ENCODE peak calls at places on chromosomes 1 and 21, in six cellular contexts. Q, F, X, Z, N and W are unnamed samples.

GRCh38 chr1:229871078-229871676 is 195.9 kb upstream of the GALNT2 start:
- DNase-seq in Q (no peak), F (no peak), X (no peak), Z (no peak), N (no peak), W (no peak)

GRCh38 chr1:93437976-93438605 is 9.8 kb upstream of the FNBP1L start:
- DNase-seq in Q (no peak), F (peak), X (peak), Z (peak), N (peak), W (peak)

GRCh38 chr1:244272471-244273261 is 179.0 kb downstream of the ADSS2 start:
- DNase-seq in Q (peak), F (peak), X (peak), Z (peak), N (peak), W (peak)

GRCh38 chr1:115670476-115671175 is 28.9 kb downstream of the VANGL1 start:
- DNase-seq in Q (no peak), F (no peak), X (no peak), Z (no peak), N (peak), W (no peak)

GRCh38 chr1:201696217-201696761 is 132.7 kb upstream of the IPO9 start:
- DNase-seq in Q (peak), F (no peak), X (no peak), Z (no peak), N (peak), W (no peak)

GRCh38 chr1:152479792-152480595 is 30.6 kb upstream of the LCE5A start:
- DNase-seq in Q (no peak), F (no peak), X (peak), Z (peak), N (peak), W (peak)

GRCh38 chr1:27153549-27153886 is 1.4 kb downstream of the SLC9A1 start:
- DNase-seq in Q (no peak), F (no peak), X (peak), Z (no peak), N (no peak), W (peak)

GRCh38 chr1:243343970-243344749 is 88.3 kb downstream of the SDCCAG8 start:
- DNase-seq in Q (no peak), F (peak), X (peak), Z (peak), N (peak), W (peak)

GRCh38 chr1:206792939-206793607 is 20.8 kb upstream of the IL10 start:
- DNase-seq in Q (no peak), F (no peak), X (no peak), Z (peak), N (peak), W (no peak)

GRCh38 chr1:165144757-165145397 is 211.6 kb downstream of the LMX1A start:
- DNase-seq in Q (no peak), F (no peak), X (peak), Z (peak), N (peak), W (peak)

GRCh38 chr1:21931171-21932093 is 5.7 kb downstream of the HSPG2 start:
- DNase-seq in Q (peak), F (no peak), X (no peak), Z (no peak), N (peak), W (no peak)

GRCh38 chr1:114320586-114320985 is 166.9 kb upstream of the SYT6 start:
- DNase-seq in Q (no peak), F (no peak), X (no peak), Z (no peak), N (peak), W (no peak)

GRCh38 chr1:117166076-117166475 is 44.5 kb upstream of the TRIM45 start:
- DNase-seq in Q (no peak), F (no peak), X (no peak), Z (no peak), N (peak), W (no peak)

GRCh38 chr1:180646547-180646946 is 14.7 kb downstream of the XPR1 start:
- DNase-seq in Q (no peak), F (no peak), X (no peak), Z (no peak), N (no peak), W (no peak)

GRCh38 chr1:62240651-62241050 is 46.0 kb downstream of the L1TD1 start:
- DNase-seq in Q (no peak), F (no peak), X (no peak), Z (no peak), N (no peak), W (no peak)

GRCh38 chr1:215137985-215138384 is 55.4 kb downstream of the KCNK2 start:
- DNase-seq in Q (no peak), F (no peak), X (no peak), Z (no peak), N (no peak), W (no peak)

GRCh38 chr21:44834951-44835646 is 17.2 kb upstream of the SUMO3 start:
- DNase-seq in Q (no peak), F (no peak), X (no peak), Z (no peak), N (no peak), W (no peak)

GRCh38 chr1:41870076-41870562 is 48.6 kb downstream of the HIVEP3 start:
- DNase-seq in Q (no peak), F (no peak), X (no peak), Z (peak), N (peak), W (no peak)

GRCh38 chr1:51690285-51690961 is 73.5 kb downstream of the OSBPL9 start:
- DNase-seq in Q (no peak), F (no peak), X (no peak), Z (no peak), N (peak), W (no peak)

GRCh38 chr1:187928288-187928687 is 1099.5 kb downstream of the PLA2G4A start:
- DNase-seq in Q (no peak), F (no peak), X (peak), Z (peak), N (peak), W (no peak)

GRCh38 chr21:44331209-44331608 is 8.0 kb downstream of the CFAP410 start:
- DNase-seq in Q (no peak), F (no peak), X (no peak), Z (no peak), N (no peak), W (no peak)

GRCh38 chr1:54614558-54614957 is 8.8 kb downstream of the FAM151A start:
- DNase-seq in Q (no peak), F (no peak), X (no peak), Z (no peak), N (no peak), W (no peak)

GRCh38 chr21:46099476-46099875 is 1.6 kb downstream of the COL6A2 start:
- DNase-seq in Q (peak), F (peak), X (no peak), Z (no peak), N (peak), W (no peak)